ENCODE peak calls at places on chromosome 5, in five cellular contexts. O, S, H, W and D are unnamed samples.

GRCh38 chr5:172407861-172408260 is 46.5 kb downstream of the SH3PXD2B start:
- DNase-seq in H (no peak), O (peak; percentile 94), W (no peak), S (no peak), D (no peak)

GRCh38 chr5:138725885-138726457 is 27.3 kb upstream of the CTNNA1 start:
- DNase-seq in W (peak; percentile 90), S (no peak), O (peak; percentile 60), H (no peak), D (peak; percentile 59)

GRCh38 chr5:90201923-90202322 is 207.6 kb downstream of the CETN3 start:
- DNase-seq in W (no peak), H (no peak), O (peak; percentile 20), S (no peak), D (no peak)

GRCh38 chr5:173501271-173501670 is 115.2 kb downstream of the BOD1 start:
- DNase-seq in S (no peak), O (no peak), W (no peak), H (no peak), D (no peak)

GRCh38 chr5:1003296-1003937 is 5.2 kb upstream of the NKD2 start:
- DNase-seq in O (peak; percentile 28), H (no peak), S (no peak), W (no peak), D (peak; percentile 65)

GRCh38 chr5:9197881-9198260 is 348.0 kb downstream of the SEMA5A start:
- DNase-seq in H (peak; percentile 34), O (peak; percentile 43), S (peak; percentile 13), W (no peak), D (no peak)

GRCh38 chr5:28862137-28862859 is 1823.9 kb upstream of the CDH9 start:
- DNase-seq in S (no peak), H (no peak), W (peak; percentile 1), O (no peak), D (no peak)

GRCh38 chr5:126995689-126996088 is 34.7 kb downstream of the MARCHF3 start:
- DNase-seq in H (no peak), O (no peak), W (no peak), S (no peak), D (no peak)

GRCh38 chr5:43589310-43589709 is 13.7 kb upstream of the NNT start:
- DNase-seq in O (no peak), S (no peak), H (no peak), W (no peak), D (no peak)

GRCh38 chr5:180343110-180343845 is 9.9 kb downstream of the GFPT2 start:
- DNase-seq in H (no peak), O (peak; percentile 90), W (no peak), S (no peak), D (no peak)

GRCh38 chr5:170788626-170789304 is 5.2 kb downstream of the GABRP start:
- DNase-seq in O (no peak), H (no peak), S (no peak), W (no peak), D (no peak)

GRCh38 chr5:19676895-19677294 is 311.1 kb downstream of the CDH18 start:
- DNase-seq in H (no peak), O (no peak), S (no peak), W (no peak), D (no peak)

GRCh38 chr5:65790371-65791163 is 68.6 kb downstream of the NLN start:
- DNase-seq in W (no peak), H (no peak), O (no peak), S (no peak), D (no peak)

GRCh38 chr5:106510321-106510720 is 1160.4 kb downstream of the EFNA5 start:
- DNase-seq in S (no peak), H (no peak), O (no peak), W (no peak), D (no peak)

GRCh38 chr5:89628876-89629635 is 746.1 kb upstream of the MEF2C start:
- DNase-seq in O (peak; percentile 3), W (no peak), S (no peak), H (no peak), D (no peak)

GRCh38 chr5:21452429-21452828 is 1400.7 kb downstream of the CDH12 start:
- DNase-seq in S (no peak), O (peak; percentile 4), H (no peak), W (peak; percentile 3), D (no peak)

GRCh38 chr5:60386398-60386797 is 313.6 kb downstream of the DEPDC1B start:
- DNase-seq in S (no peak), W (no peak), H (no peak), O (no peak), D (no peak)

GRCh38 chr5:42949348-42950090 is 90.6 kb downstream of the ANXA2R start:
- DNase-seq in S (peak; percentile 54), H (peak; percentile 32), W (peak; percentile 76), O (peak; percentile 89), D (no peak)

GRCh38 chr5:150584561-150585335 is 55.7 kb upstream of the SYNPO start:
- DNase-seq in W (no peak), O (no peak), H (no peak), S (no peak), D (no peak)

GRCh38 chr5:150587830-150588494 is 52.5 kb upstream of the SYNPO start:
- DNase-seq in S (no peak), H (no peak), W (no peak), O (peak; percentile 39), D (no peak)

GRCh38 chr5:150587016-150587415 is 53.4 kb upstream of the SYNPO start:
- DNase-seq in H (no peak), S (no peak), O (no peak), W (no peak), D (no peak)

GRCh38 chr5:150583541-150584225 is 56.8 kb upstream of the SYNPO start:
- DNase-seq in S (no peak), O (no peak), H (no peak), W (no peak), D (no peak)

DNA sequence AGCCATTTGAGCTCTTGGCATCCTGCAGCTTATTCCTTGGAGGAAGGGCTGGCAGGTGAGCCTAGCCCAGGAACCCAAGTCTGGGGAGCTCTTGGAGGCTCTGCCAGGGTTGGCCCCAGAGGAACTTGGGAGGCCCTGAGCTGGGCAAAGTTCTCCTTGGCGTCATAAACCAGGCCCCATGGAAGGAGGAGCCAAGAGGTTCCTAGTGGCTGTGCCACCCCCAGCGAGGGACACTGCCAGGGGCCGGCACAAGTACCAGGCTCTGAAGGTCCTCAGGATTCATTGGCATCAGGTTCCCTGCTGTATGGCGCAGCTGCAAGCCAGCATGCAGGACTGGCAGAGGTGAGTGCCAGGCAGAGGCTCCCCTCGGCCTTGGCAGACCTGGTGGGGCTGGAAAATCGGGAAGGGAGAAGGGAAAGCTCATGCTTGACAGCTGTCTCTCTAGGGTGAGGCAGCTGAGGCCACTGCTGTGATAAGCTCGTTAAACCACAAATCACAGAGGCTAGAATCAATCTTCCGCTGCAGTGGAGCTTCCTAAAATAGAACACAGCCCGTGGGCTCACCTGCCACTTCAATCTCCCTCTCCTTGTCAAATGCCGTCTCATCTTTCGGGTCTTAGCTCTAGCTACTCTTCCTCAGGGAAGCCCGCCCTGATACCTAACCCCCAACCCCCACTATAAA is 54.5 kb upstream of the SYNPO start:
- DNase-seq in H (no peak), O (no peak), S (no peak), W (no peak), D (no peak)
- H3K4me3 ChIP-seq in H (no peak overlapping the region), O (no peak overlapping the region), S (no peak overlapping the region), W (no peak overlapping the region), D (no peak overlapping the region)

DNA sequence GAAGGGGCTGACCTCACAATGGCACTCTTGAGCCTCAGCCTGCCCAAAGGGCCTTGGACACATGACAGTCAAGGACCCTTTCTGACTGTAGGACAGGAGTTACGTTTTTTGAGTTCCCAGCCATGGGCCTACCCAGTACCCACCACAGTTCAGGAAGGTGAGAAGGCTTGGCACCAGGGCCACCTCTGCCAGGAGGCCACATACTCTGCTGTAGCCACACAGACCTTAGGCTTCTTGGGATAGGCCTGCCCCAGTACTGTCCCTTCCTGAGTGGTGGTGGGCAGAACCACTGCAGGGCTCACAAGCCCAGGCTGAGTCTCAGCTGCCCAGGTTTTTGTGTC is 12.8 kb downstream of the PDLIM4 start:
- DNase-seq in S (no peak), O (no peak), H (no peak), W (no peak), D (no peak)
- H4K20me1 ChIP-seq in S (no peaks in the 10 kb centered on the region), O (no peaks in the 10 kb centered on the region), H (no peaks in the 10 kb centered on the region), W (no peaks in the 10 kb centered on the region), D (no peaks in the 10 kb centered on the region)

DNA sequence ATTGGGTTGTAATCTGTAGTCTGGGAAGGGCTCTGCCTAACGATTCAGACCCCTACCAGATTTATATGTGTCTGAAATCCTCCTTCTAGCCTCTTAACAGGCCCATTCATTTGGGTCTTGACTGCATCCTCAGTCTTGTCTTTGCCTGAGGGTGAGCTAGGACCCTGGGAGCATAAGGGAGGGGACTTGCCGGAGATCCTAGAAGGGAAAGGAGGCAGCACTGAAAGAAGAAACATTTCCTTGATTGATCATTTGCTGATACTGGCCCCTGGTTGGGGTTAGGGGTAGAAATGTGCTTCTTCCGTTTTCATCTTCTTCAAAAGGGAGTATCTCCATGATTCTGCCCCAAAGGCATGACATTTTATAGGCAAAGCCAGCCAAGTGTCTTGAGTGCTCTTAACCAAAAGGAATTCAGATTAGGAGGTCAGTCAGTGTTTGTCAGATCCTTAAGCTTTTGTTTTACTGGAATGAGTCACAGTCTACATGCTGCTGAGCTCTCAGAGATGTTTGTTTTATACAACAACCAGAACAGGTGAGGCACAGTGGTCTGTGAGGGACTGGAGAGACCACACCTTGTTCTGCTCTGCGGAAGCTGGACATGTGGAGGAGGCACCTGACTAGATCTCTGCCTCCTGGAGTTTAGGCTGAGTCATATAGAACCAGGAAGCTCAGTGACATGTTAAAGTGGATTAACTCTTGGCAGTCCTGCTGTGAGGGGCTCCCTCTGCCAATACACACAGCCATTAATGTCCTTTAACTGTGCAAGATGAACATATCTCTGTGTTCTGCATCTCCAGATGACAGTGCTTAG is 37.7 kb downstream of the PCDHAC2 start:
- DNase-seq in O (peak; percentile 4), S (no peak), H (no peak), W (no peak), D (peak; percentile 84)
- H3K4me3 ChIP-seq in O (no peak overlapping the region), S (no peak overlapping the region), H (no peak overlapping the region), W (no peak overlapping the region), D (no peak overlapping the region)

GRCh38 chr5:137156175-137156574 is 343.0 kb downstream of the SPOCK1 start:
- DNase-seq in O (no peak), S (no peak), H (no peak), W (no peak), D (no peak)

GRCh38 chr5:137164536-137164935 is 334.6 kb downstream of the SPOCK1 start:
- DNase-seq in O (no peak), H (no peak), W (no peak), S (no peak), D (no peak)

GRCh38 chr5:137155621-137156020 is 343.5 kb downstream of the SPOCK1 start:
- DNase-seq in S (no peak), H (no peak), W (no peak), O (no peak), D (no peak)

DNA sequence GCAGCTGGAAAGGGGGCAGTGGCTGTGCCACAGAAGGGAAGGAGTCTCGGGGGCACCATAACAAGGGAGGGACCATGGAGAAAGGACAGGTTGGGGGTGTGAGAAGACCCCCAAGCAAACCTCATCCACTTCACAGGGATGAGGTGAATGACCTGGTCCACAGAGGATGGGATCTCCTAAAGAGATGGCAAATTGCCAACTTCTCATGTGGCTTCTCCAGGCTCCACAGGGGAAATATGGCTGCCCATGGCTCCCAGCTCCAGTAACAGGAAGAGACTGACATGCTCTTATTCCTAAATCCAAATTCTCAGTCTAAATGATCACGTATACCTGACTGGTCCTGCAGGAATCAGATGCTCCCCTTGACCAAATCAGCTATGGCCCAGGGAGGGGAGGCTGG is 340.4 kb downstream of the SPOCK1 start:
- DNase-seq in O (no peak), W (no peak), H (no peak), S (no peak), D (no peak)
- H4K20me1 ChIP-seq in O (no peaks in the 10 kb centered on the region), W (no peaks in the 10 kb centered on the region), H (no peaks in the 10 kb centered on the region), S (no peaks in the 10 kb centered on the region), D (no peaks in the 10 kb centered on the region)